ENCODE peak calls at places on chromosomes 3 and 15, in eight cellular contexts. L is astrocyte, Q is cardiac muscle cell, N is MM.1S, X is sigmoid colon, I is fibroblast of pulmonary artery, H is heart right ventricle, P is PC-3. B is an unnamed sample.

GRCh38 chr3:53806182-53807116 is 39.8 kb downstream of the CHDH start:
- DNase-seq in H (peak), P (peak), N (no peak), I (peak), Q (no peak), X (peak), L (peak), B (no peak)

GRCh38 chr3:27310693-27311092 is 58.5 kb downstream of the NEK10 start:
- DNase-seq in L (no peak), P (no peak), N (no peak), Q (no peak), I (no peak), H (no peak), X (no peak), B (no peak)

GRCh38 chr15:61228025-61228901 is 839 bp downstream of the RORA start:
- DNase-seq in P (peak), L (peak), N (peak), H (peak), X (peak), Q (peak), I (peak), B (peak)

GRCh38 chr3:158788446-158788845 is 13.4 kb upstream of the MFSD1 start:
- DNase-seq in I (peak), X (no peak), P (peak), N (no peak), L (no peak), H (no peak), Q (no peak), B (no peak)

GRCh38 chr3:149004622-149005021 is 13.3 kb downstream of the GYG1 start:
- DNase-seq in L (no peak), I (no peak), Q (no peak), X (no peak), P (peak), H (no peak), N (no peak), B (no peak)

GRCh38 chr3:184262166-184262926 is 993 bp upstream of the CAMK2N2 start:
- DNase-seq in N (no peak), L (no peak), H (no peak), Q (no peak), I (peak), X (no peak), P (no peak), B (peak)

GRCh38 chr3:47377186-47377585 is 3.6 kb upstream of the PTPN23 start:
- DNase-seq in N (no peak), X (no peak), L (no peak), Q (no peak), P (no peak), I (no peak), H (no peak), B (no peak)

GRCh38 chr3:66561374-66561773 is 60.6 kb upstream of the LRIG1 start:
- DNase-seq in I (peak), P (no peak), X (no peak), H (no peak), Q (no peak), L (peak), N (no peak), B (peak)

GRCh38 chr3:174791161-174791560 is 68.0 kb upstream of the NAALADL2 start:
- DNase-seq in N (no peak), P (no peak), Q (no peak), I (no peak), L (no peak), X (no peak), H (no peak), B (no peak)

GRCh38 chr15:100078511-100079220 is 263.1 kb downstream of the ADAMTS17 start:
- DNase-seq in I (peak), Q (no peak), X (no peak), H (no peak), N (no peak), L (peak), P (peak), B (peak)

GRCh38 chr3:197891-198491 is 1.4 kb downstream of the CHL1 start:
- DNase-seq in H (no peak), Q (peak), P (no peak), X (no peak), L (no peak), I (no peak), N (no peak), B (no peak)

GRCh38 chr15:77541421-77542181 is 91.1 kb downstream of the LINGO1 start:
- DNase-seq in H (peak), N (no peak), I (no peak), Q (no peak), L (no peak), P (no peak), X (peak), B (no peak)

GRCh38 chr15:62896969-62897486 is 145.5 kb upstream of the TPM1 start:
- DNase-seq in H (peak), N (no peak), L (peak), P (peak), I (peak), Q (peak), X (peak), B (peak)

GRCh38 chr3:57128863-57129602 is 36.1 kb downstream of the IL17RD start:
- DNase-seq in X (no peak), P (no peak), Q (no peak), I (no peak), L (no peak), N (no peak), H (no peak), B (no peak)

GRCh38 chr3:138408751-138409161 is 25.7 kb upstream of the ESYT3 start:
- DNase-seq in L (peak), I (no peak), Q (no peak), N (no peak), P (no peak), H (no peak), X (no peak), B (no peak)

GRCh38 chr15:95604634-95605036 is 725.9 kb upstream of the NR2F2 start:
- DNase-seq in Q (no peak), I (peak), H (no peak), N (no peak), L (peak), P (peak), X (no peak), B (peak)

GRCh38 chr3:149898771-149899170 is 71.9 kb downstream of the PFN2 start:
- DNase-seq in Q (peak), P (no peak), I (peak), X (no peak), H (no peak), L (peak), N (no peak), B (no peak)

GRCh38 chr3:38136272-38136806 is 588 bp downstream of the ACAA1 start:
- DNase-seq in P (no peak), N (peak), L (no peak), I (peak), H (peak), Q (peak), X (no peak), B (no peak)

GRCh38 chr3:156211583-156211982 is 91.2 kb downstream of the KCNAB1 start:
- DNase-seq in P (peak), I (peak), X (no peak), L (peak), N (no peak), H (no peak), Q (no peak), B (peak)

GRCh38 chr3:156216216-156216615 is 95.8 kb downstream of the KCNAB1 start:
- DNase-seq in H (no peak), Q (no peak), P (no peak), I (no peak), X (no peak), N (no peak), L (no peak), B (no peak)

GRCh38 chr3:156216852-156217251 is 96.5 kb downstream of the KCNAB1 start:
- DNase-seq in H (no peak), Q (no peak), N (no peak), P (no peak), L (no peak), I (no peak), X (no peak), B (no peak)

GRCh38 chr3:156215751-156216150 is 95.4 kb downstream of the KCNAB1 start:
- DNase-seq in Q (no peak), I (no peak), L (no peak), P (no peak), X (no peak), H (no peak), N (no peak), B (no peak)

DNA sequence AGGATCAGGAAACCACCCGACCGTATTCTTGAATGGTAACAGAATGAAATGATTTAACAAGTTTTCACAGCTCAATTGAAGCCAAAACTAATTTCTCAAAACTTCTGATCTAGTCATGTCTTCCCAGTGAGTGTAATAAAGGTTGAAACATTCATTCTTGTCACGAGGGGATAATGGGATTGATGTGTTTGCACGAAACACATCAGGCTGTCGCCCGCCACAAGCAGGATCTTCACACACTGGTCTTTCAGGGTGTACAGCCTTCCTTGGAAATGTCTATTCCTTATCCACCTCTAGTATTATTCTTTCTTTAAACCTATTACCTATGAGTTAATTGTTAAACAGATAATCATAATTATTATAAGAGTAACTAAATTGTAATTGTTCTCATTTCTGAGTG is 94.3 kb downstream of the KCNAB1 start:
- DNase-seq in N (no peak), X (no peak), L (no peak), H (no peak), I (no peak), Q (no peak), P (no peak), B (no peak)
- TF ChIP-seq CTCF in N (no peak), X (no peak), L (no peak), H (no peak), I (no peak), Q (no peak), P (no peak), B (no peak)

GRCh38 chr15:40097096-40097967 is 11.3 kb downstream of the BMF start:
- DNase-seq in L (no peak), X (no peak), P (no peak), N (no peak), Q (no peak), I (no peak), H (no peak), B (no peak)
- H3K4me3 ChIP-seq in L (no peak), X (no peak), P (no peak), N (no peak), Q (no peak), I (no peak), H (no peak), B (no peak)

GRCh38 chr15:92495468-92495867 is 101.8 kb downstream of the ST8SIA2 start:
- DNase-seq in N (no peak), Q (no peak), I (no peak), X (no peak), H (no peak), L (no peak), P (no peak), B (no peak)

GRCh38 chr15:92494791-92495190 is 101.1 kb downstream of the ST8SIA2 start:
- DNase-seq in L (no peak), P (no peak), Q (no peak), I (no peak), H (no peak), N (no peak), X (no peak), B (no peak)

GRCh38 chr15:92492556-92492955 is 98.9 kb downstream of the ST8SIA2 start:
- DNase-seq in Q (no peak), X (no peak), H (no peak), I (no peak), L (no peak), P (no peak), N (no peak), B (no peak)
- TF ChIP-seq CTCF in Q (no peak), X (no peak), H (no peak), I (no peak), L (no peak), P (no peak), N (no peak), B (no peak)

GRCh38 chr3:161452179-161452578 is 44.4 kb upstream of the OTOL1 start:
- DNase-seq in I (no peak), X (no peak), N (no peak), P (no peak), L (no peak), H (no peak), Q (no peak), B (no peak)
- H3K4me3 ChIP-seq in I (no peak), X (no peak), N (no peak), P (no peak), L (no peak), H (no peak), Q (no peak), B (no peak)

DNA sequence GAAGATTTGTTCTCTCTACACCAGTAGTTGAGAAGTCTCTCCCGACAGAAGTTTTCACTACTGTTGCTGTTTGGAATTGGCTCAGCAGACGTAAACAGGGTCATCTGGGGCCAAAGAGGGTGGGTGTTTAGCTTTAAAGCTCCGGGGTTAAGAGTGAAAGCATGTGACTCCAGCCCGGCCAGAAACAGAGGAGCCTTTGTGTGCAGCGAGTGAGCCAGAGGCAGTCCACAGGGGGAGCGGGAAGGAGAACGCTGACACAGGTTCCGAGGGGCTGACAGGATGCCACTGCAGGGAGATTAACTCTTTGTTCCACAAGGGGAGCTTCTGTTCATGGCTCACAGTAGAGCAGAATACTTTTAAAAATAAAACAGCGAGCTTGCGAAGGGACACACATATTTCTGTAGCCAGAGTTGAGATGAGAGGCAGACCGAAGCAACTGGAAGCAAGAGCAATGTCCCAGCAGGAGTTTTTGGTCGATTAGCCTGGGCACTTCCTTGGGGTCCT is 26.9 kb downstream of the BMF start:
- DNase-seq in I (peak), H (peak), X (peak), P (peak), N (peak), Q (peak), L (peak), B (no peak)
- TF ChIP-seq CTCF in I (no peak), H (no peak), X (no peak), P (no peak), N (no peak), Q (peak), L (no peak), B (no peak)

DNA sequence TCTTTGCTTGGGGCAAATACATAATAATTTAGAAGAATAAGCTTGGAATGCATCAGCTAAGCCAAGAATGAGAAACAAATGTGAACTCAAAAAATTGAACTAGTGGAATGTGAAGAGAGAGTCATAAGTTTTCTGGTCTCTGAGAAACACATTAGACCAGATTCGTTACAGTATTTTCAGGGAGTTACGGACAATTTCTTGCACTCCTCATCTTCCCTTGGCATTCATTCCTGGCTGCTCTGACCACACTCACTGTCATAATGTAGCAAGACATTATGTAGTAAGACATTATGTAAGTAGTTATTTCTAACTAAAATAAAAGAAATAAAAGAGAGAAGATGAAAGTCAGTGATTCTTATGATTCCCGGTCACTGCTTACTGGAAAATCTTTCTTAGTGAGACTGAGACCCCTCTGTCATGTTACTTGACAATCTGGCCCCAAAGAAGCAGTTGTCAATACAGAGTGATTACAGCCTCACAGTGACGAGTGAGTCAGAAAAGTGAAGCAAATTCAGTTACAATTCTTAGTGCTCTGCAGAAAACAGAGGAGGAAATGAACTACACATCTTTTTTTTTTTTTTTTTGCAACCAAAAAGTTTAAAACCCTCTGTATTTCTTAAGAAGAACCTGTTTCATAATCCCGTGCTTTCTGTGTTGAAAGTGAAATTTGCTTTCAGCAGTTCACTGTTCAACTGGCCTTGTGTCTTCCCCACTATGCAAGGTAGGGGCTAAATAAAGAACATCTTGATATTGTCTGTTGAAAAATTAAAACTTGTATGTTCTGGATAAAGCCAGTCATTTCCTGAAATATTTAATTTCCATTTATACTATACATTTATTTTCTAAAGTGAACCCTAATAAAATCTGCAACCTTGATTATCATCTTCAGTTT is 1.7 kb downstream of the AQP9 start:
- DNase-seq in I (peak), N (peak), Q (no peak), P (no peak), H (no peak), X (no peak), L (no peak), B (peak)
- H3K4me3 ChIP-seq in I (no peak), N (no peak), Q (no peak), P (no peak), H (no peak), X (no peak), L (no peak), B (no peak)

DNA sequence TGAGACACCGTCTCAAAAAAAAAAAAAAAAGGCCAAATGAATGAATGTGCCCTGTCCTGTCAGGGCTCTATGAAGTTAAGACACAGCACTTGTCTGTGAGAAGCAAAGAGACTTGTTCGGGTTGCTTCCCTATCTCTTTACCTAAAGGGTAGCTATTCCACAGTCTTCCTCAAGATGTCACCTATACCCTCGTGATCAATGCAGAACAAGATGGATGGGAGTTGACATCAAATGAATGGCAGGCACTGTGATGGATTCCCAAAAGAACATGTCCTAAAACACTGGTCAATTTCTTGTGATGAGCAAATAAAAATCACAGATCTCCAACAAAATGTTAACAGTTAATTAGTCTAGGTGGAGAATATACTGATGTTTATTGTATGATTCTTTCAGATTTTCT is 9.5 kb downstream of the TADA3 start:
- DNase-seq in P (peak), Q (no peak), L (no peak), H (no peak), I (no peak), X (no peak), N (no peak), B (no peak)
- TF ChIP-seq CTCF in P (peak), Q (no peak), L (no peak), H (no peak), I (peak), X (no peak), N (peak), B (peak)

GRCh38 chr3:157443873-157444770 is 7.5 kb downstream of the PTX3 start:
- DNase-seq in I (peak), L (no peak), X (no peak), Q (no peak), P (no peak), N (no peak), H (no peak), B (peak)

GRCh38 chr3:157441102-157441622 is 4.5 kb downstream of the PTX3 start:
- DNase-seq in P (no peak), Q (no peak), N (no peak), X (no peak), I (no peak), H (no peak), L (no peak), B (no peak)

GRCh38 chr3:157436583-157437300 is at the start of gene PTX3:
- DNase-seq in L (peak), Q (peak), X (peak), I (peak), P (peak), N (no peak), H (no peak), B (peak)

GRCh38 chr3:157442729-157443128 is 6.1 kb downstream of the PTX3 start:
- DNase-seq in Q (no peak), I (peak), L (peak), X (no peak), H (no peak), N (no peak), P (no peak), B (no peak)

DNA sequence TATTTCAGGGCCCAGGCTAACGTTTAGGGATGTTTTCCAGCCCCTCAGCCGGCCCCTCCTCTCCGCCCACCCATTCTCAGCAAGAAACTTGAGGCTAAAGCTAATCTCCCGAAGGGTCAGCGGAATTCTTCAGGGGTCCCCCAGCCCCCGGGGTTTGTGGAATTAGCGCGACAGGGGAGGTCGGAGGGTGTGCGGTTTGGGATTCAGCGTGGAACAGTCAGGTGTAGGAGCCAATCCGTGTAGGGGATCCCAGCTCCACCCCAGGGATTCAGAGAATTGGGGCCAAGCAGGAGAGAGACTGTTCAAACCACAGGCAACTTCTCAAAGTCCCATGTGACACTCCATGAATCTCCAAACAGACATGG is 1.7 kb downstream of the PTX3 start:
- DNase-seq in L (peak), N (no peak), X (no peak), I (peak), P (peak), Q (peak), H (no peak), B (no peak)
- H3K4me3 ChIP-seq in L (peak), N (peak), X (peak), I (peak), P (peak), Q (peak), H (peak), B (peak)

DNA sequence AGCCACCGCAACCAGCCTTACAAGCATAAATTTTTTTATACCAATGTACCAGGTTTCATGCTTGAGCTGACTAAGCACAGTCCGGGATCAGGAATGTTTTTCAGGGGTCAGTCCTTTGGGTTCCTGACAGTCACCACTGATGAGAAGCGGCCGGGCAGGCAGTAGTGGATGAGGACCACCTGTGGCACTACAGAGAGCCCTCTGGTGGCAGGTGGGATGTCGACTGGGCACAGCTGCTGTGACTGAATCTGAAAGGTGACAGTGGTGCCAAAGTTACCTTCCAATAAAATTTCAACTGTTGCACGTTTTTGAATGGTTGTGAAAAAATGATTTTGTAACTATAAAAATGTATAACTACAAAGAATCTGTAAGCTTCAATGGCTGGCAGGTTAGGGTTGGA is 34.0 kb downstream of the TPRA1 start:
- DNase-seq in N (no peak), H (no peak), L (no peak), Q (peak), P (no peak), X (no peak), I (no peak), B (no peak)
- TF ChIP-seq CTCF in N (peak), H (no peak), L (peak), Q (peak), P (peak), X (no peak), I (peak), B (peak)

B was measured in epithelial cell of esophagus.